ENCODE peak calls at places on chromosome 5, in five cellular contexts. One of them, this sample, is unnamed.
A peak's percentile ranks its signal among the peaks of the same experiment; 100 is the strongest.

GRCh38 chr5:36607114-36607561 is 732 bp downstream of the SLC1A3 start:
- DNase-seq in cardiac muscle cell: peak; percentile 62
- DNase-seq in AG04450: no peak
- DNase-seq in spleen: no peak
- DNase-seq in stomach: no peak
- DNase-seq in this sample: peak; percentile 68

GRCh38 chr5:159146839-159147238 is 47.1 kb upstream of the EBF1 start:
- DNase-seq in cardiac muscle cell: no peak
- DNase-seq in AG04450: no peak
- DNase-seq in spleen: no peak
- DNase-seq in stomach: no peak
- DNase-seq in this sample: no peak

GRCh38 chr5:128966846-128967245 is 1.6 kb downstream of the SLC27A6 start:
- DNase-seq in cardiac muscle cell: no peak
- DNase-seq in AG04450: no peak
- DNase-seq in spleen: no peak
- DNase-seq in stomach: no peak
- DNase-seq in this sample: no peak

GRCh38 chr5:77599676-77600075 is 38.8 kb downstream of the OTP start:
- DNase-seq in cardiac muscle cell: no peak
- DNase-seq in AG04450: no peak
- DNase-seq in spleen: no peak
- DNase-seq in stomach: no peak
- DNase-seq in this sample: no peak

GRCh38 chr5:142115937-142116614 is 7.5 kb downstream of the NDFIP1 start:
- DNase-seq in cardiac muscle cell: peak; percentile 34
- DNase-seq in AG04450: no peak
- DNase-seq in spleen: no peak
- DNase-seq in stomach: no peak
- DNase-seq in this sample: no peak

GRCh38 chr5:132837868-132838267 is 7.4 kb upstream of the SHROOM1 start:
- DNase-seq in cardiac muscle cell: no peak
- DNase-seq in AG04450: no peak
- DNase-seq in spleen: no peak
- DNase-seq in stomach: peak; percentile 75
- DNase-seq in this sample: no peak

GRCh38 chr5:176578391-176578808 is 29.3 kb downstream of the CDHR2 start:
- DNase-seq in cardiac muscle cell: peak; percentile 36
- DNase-seq in AG04450: no peak
- DNase-seq in spleen: no peak
- DNase-seq in stomach: peak; percentile 80
- DNase-seq in this sample: no peak

GRCh38 chr5:78755822-78756429 is 107.4 kb upstream of the LHFPL2 start:
- DNase-seq in cardiac muscle cell: no peak
- DNase-seq in AG04450: no peak
- DNase-seq in spleen: no peak
- DNase-seq in stomach: no peak
- DNase-seq in this sample: no peak

GRCh38 chr5:37435261-37435660 is 56.1 kb downstream of the WDR70 start:
- DNase-seq in cardiac muscle cell: peak; percentile 50
- DNase-seq in AG04450: peak; percentile 13
- DNase-seq in spleen: no peak
- DNase-seq in stomach: no peak
- DNase-seq in this sample: no peak

GRCh38 chr5:61115968-61116367 is 46.3 kb downstream of the SMIM15 start:
- DNase-seq in cardiac muscle cell: no peak
- DNase-seq in AG04450: no peak
- DNase-seq in spleen: no peak
- DNase-seq in stomach: no peak
- DNase-seq in this sample: no peak

GRCh38 chr5:77957-78804 is 13.8 kb upstream of the PLEKHG4B start:
- DNase-seq in cardiac muscle cell: peak; percentile 20
- DNase-seq in AG04450: no peak
- DNase-seq in spleen: peak; percentile 67
- DNase-seq in stomach: peak; percentile 73
- DNase-seq in this sample: no peak

GRCh38 chr5:97042981-97043380 is 99.4 kb downstream of the LIX1 start:
- DNase-seq in cardiac muscle cell: no peak
- DNase-seq in AG04450: no peak
- DNase-seq in spleen: no peak
- DNase-seq in stomach: no peak
- DNase-seq in this sample: no peak

GRCh38 chr5:173866249-173867172 is 21.6 kb upstream of the CPEB4 start:
- DNase-seq in cardiac muscle cell: no peak
- DNase-seq in AG04450: no peak
- DNase-seq in spleen: peak; percentile 85
- DNase-seq in stomach: no peak
- DNase-seq in this sample: no peak

GRCh38 chr5:127312131-127312530 is 21.5 kb downstream of the MEGF10 start:
- DNase-seq in cardiac muscle cell: no peak
- DNase-seq in AG04450: no peak
- DNase-seq in spleen: no peak
- DNase-seq in stomach: no peak
- DNase-seq in this sample: no peak

GRCh38 chr5:38807570-38808461 is 38.0 kb upstream of the OSMR start:
- DNase-seq in cardiac muscle cell: peak; percentile 59
- DNase-seq in AG04450: no peak
- DNase-seq in spleen: no peak
- DNase-seq in stomach: no peak
- DNase-seq in this sample: peak; percentile 26

GRCh38 chr5:92328584-92329259 is 945.6 kb upstream of the ARRDC3 start:
- DNase-seq in cardiac muscle cell: no peak
- DNase-seq in AG04450: no peak
- DNase-seq in spleen: no peak
- DNase-seq in stomach: no peak
- DNase-seq in this sample: peak; percentile 55

GRCh38 chr5:65190328-65191053 is 291.2 kb downstream of the ADAMTS6 start:
- DNase-seq in cardiac muscle cell: peak; percentile 89
- DNase-seq in AG04450: peak; percentile 95
- DNase-seq in spleen: no peak
- DNase-seq in stomach: no peak
- DNase-seq in this sample: no peak

GRCh38 chr5:77180167-77181081 is 30.1 kb upstream of the PDE8B start:
- DNase-seq in cardiac muscle cell: peak; percentile 9
- DNase-seq in AG04450: no peak
- DNase-seq in spleen: no peak
- DNase-seq in stomach: peak; percentile 67
- DNase-seq in this sample: peak; percentile 64

GRCh38 chr5:24232929-24233328 is 411.8 kb downstream of the CDH10 start:
- DNase-seq in cardiac muscle cell: no peak
- DNase-seq in AG04450: no peak
- DNase-seq in spleen: no peak
- DNase-seq in stomach: no peak
- DNase-seq in this sample: no peak
- TF ChIP-seq CTCF in cardiac muscle cell: no peak
- TF ChIP-seq CTCF in AG04450: no peak
- TF ChIP-seq CTCF in spleen: no peak
- TF ChIP-seq CTCF in stomach: no peak
- TF ChIP-seq CTCF in this sample: no peak

GRCh38 chr5:82445729-82446349 is 167.7 kb upstream of the RPS23 start:
- DNase-seq in cardiac muscle cell: no peak
- DNase-seq in AG04450: no peak
- DNase-seq in spleen: no peak
- DNase-seq in stomach: no peak
- DNase-seq in this sample: no peak
- H3K27ac ChIP-seq in cardiac muscle cell: no peak overlapping the region
- H3K27ac ChIP-seq in AG04450: no peak overlapping the region
- H3K27ac ChIP-seq in spleen: no peak overlapping the region
- H3K27ac ChIP-seq in stomach: no peak overlapping the region
- H3K27ac ChIP-seq in this sample: peak overlapping the region; percentile 14

GRCh38 chr5:2741946-2742345 is 9.5 kb downstream of the IRX2 start:
- DNase-seq in cardiac muscle cell: no peak
- DNase-seq in AG04450: no peak
- DNase-seq in spleen: no peak
- DNase-seq in stomach: no peak
- DNase-seq in this sample: no peak
- H3K27me3 ChIP-seq in cardiac muscle cell: peaks cover 94% of the 10 kb centered on the region
- H3K27me3 ChIP-seq in AG04450: peaks cover 36% of the 10 kb centered on the region
- H3K27me3 ChIP-seq in spleen: peaks cover 92% of the 10 kb centered on the region
- H3K27me3 ChIP-seq in stomach: peaks cover 46% of the 10 kb centered on the region
- H3K27me3 ChIP-seq in this sample: peaks cover 98% of the 10 kb centered on the region

DNA sequence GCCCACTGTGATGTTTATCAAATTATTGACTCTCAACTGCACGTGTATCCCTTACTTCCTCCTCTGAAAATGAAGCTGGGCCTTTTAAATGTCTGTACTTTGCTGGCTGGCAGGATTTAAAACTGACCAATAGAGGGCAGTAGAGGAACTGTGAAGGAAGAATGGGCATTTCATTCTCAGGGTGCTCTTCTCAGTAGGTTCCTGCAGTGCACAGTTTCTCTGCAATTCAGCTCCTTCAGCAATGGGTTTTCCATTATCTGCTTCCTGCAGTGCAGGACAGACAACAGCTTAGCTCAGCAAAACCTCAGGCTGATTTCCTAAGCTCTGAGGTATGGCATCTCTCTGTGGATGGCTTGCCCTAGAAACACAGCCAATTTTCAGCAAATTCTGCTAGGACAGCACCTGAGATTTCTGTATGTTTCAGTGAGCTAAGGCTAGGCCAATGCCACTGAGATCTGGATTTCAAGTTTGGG is 298.4 kb upstream of the PRDM9 start:
- DNase-seq in cardiac muscle cell: peak; percentile 57
- DNase-seq in AG04450: no peak
- DNase-seq in spleen: no peak
- DNase-seq in stomach: no peak
- DNase-seq in this sample: no peak
- TF ChIP-seq CTCF in cardiac muscle cell: peak; percentile 59
- TF ChIP-seq CTCF in AG04450: peak; percentile 63
- TF ChIP-seq CTCF in spleen: peak; percentile 38
- TF ChIP-seq CTCF in stomach: peak; percentile 36
- TF ChIP-seq CTCF in this sample: peak; percentile 67

This sample was measured in heart left ventricle.